ENCODE peak calls at places on chromosome 15, in ten cellular contexts. K is HEK293T, X is fibroblast of the conjunctiva, Q is endothelial cell, M is pancreas, G is psoas muscle, L is lower leg skin, S is NCI-H1930, P is GM19239, W is nephron progenitor cell. O is an unnamed sample.
A peak's percentile ranks its signal among the peaks of the same experiment; 100 is the strongest.

GRCh38 chr15:21261965-21262850 is 178.1 kb downstream of the POTEB3 start:
- DNase-seq in M (peak; percentile 56), K (no peak), P (no peak), Q (no peak), G (peak; percentile 26), L (peak; percentile 87), X (no peak), W (no peak), S (no peak), O (peak; percentile 66)

GRCh38 chr15:33955945-33956344 is 12.4 kb upstream of the CHRM5 start:
- DNase-seq in W (no peak), P (no peak), L (no peak), X (no peak), G (no peak), M (no peak), S (no peak), K (no peak), Q (no peak), O (no peak)

GRCh38 chr15:70625438-70625837 is 137.9 kb downstream of the UACA start:
- DNase-seq in S (no peak), X (no peak), K (no peak), G (no peak), W (no peak), P (no peak), L (no peak), Q (no peak), M (no peak), O (no peak)

GRCh38 chr15:73352082-73352481 is 16.7 kb downstream of the HCN4 start:
- DNase-seq in K (no peak), L (no peak), X (no peak), W (no peak), S (no peak), G (no peak), Q (no peak), M (no peak), P (no peak), O (no peak)

GRCh38 chr15:101099183-101099582 is 152.7 kb downstream of the CHSY1 start:
- DNase-seq in S (no peak), Q (no peak), L (no peak), X (no peak), G (no peak), W (no peak), M (peak; percentile 21), K (no peak), P (no peak), O (no peak)

GRCh38 chr15:67835349-67836133 is 4.3 kb downstream of the RNU6-1 start:
- DNase-seq in Q (no peak), K (no peak), W (no peak), L (peak; percentile 89), M (peak; percentile 62), G (no peak), S (no peak), P (no peak), X (no peak), O (peak; percentile 65)

GRCh38 chr15:40927497-40928346 is 1.4 kb upstream of the DLL4 start:
- DNase-seq in K (no peak), W (no peak), P (no peak), G (peak; percentile 23), L (no peak), M (no peak), S (no peak), X (no peak), Q (no peak), O (no peak)

GRCh38 chr15:41847981-41848380 is 9.3 kb downstream of the PLA2G4B start:
- DNase-seq in K (no peak), W (no peak), L (no peak), Q (no peak), M (no peak), X (no peak), S (no peak), G (no peak), P (no peak), O (no peak)

GRCh38 chr15:101066501-101067408 is 147.6 kb downstream of the LRRK1 start:
- DNase-seq in P (no peak), L (no peak), Q (no peak), W (no peak), X (no peak), K (no peak), S (no peak), M (no peak), G (no peak), O (no peak)

GRCh38 chr15:49270541-49271421 is 100.7 kb downstream of the GALK2 start:
- DNase-seq in Q (no peak), K (no peak), W (no peak), P (no peak), M (no peak), X (no peak), L (no peak), S (no peak), G (peak; percentile 23), O (no peak)

GRCh38 chr15:99720533-99720932 is 12.7 kb downstream of the LYSMD4 start:
- DNase-seq in G (no peak), M (no peak), Q (no peak), S (no peak), K (no peak), X (no peak), L (no peak), W (no peak), P (no peak), O (no peak)

GRCh38 chr15:39770748-39771689 is 11.6 kb downstream of the FSIP1 start:
- DNase-seq in P (no peak), G (peak; percentile 19), W (no peak), L (no peak), S (no peak), X (no peak), M (no peak), K (no peak), Q (no peak), O (no peak)

GRCh38 chr15:49712846-49713450 is 92.1 kb downstream of the DTWD1 start:
- DNase-seq in P (no peak), M (no peak), K (no peak), L (no peak), S (no peak), G (no peak), W (no peak), X (no peak), Q (no peak), O (no peak)

GRCh38 chr15:47477253-47477652 is 240.1 kb upstream of the SEMA6D start:
- DNase-seq in L (no peak), X (no peak), K (no peak), M (no peak), G (no peak), P (no peak), W (no peak), S (no peak), Q (no peak), O (no peak)

GRCh38 chr15:64536244-64536836 is 76.0 kb downstream of the ZNF609 start:
- DNase-seq in Q (no peak), K (no peak), M (no peak), G (no peak), L (no peak), P (no peak), W (no peak), S (no peak), X (peak; percentile 18), O (no peak)

GRCh38 chr15:63374686-63375520 is 6.7 kb downstream of the CA12 start:
- DNase-seq in S (no peak), X (peak; percentile 72), Q (no peak), P (no peak), W (no peak), L (peak; percentile 91), G (peak; percentile 48), M (no peak), K (no peak), O (peak; percentile 83)

GRCh38 chr15:90006217-90007088 is 5.3 kb downstream of the ZNF710 start:
- DNase-seq in L (peak; percentile 58), K (no peak), Q (no peak), S (no peak), X (no peak), P (no peak), M (no peak), G (no peak), W (no peak), O (no peak)

GRCh38 chr15:34223904-34224596 is 766 bp upstream of the EMC4 start:
- DNase-seq in X (no peak), L (no peak), K (no peak), G (no peak), W (no peak), P (no peak), Q (no peak), M (no peak), S (no peak), O (no peak)

GRCh38 chr15:76514292-76514691 is 177.7 kb downstream of the ISL2 start:
- DNase-seq in G (no peak), M (no peak), K (no peak), L (no peak), P (no peak), Q (no peak), S (peak; percentile 75), W (no peak), X (no peak), O (no peak)

GRCh38 chr15:83304861-83305661 is 20.6 kb upstream of the BNC1 start:
- DNase-seq in K (no peak), X (no peak), G (no peak), S (no peak), W (no peak), L (peak; percentile 14), Q (no peak), P (no peak), M (no peak), O (no peak)

O was measured in suprapubic skin.